ENCODE peak calls at places on chromosomes 7 and 10, in nine cellular contexts. B is neuronal stem cell; A is kidney; T is CD8-positive, alpha-beta T cell; J is lower leg skin; L is tibial nerve; E is HFF-Myc; R is transverse colon; G is colonic mucosa. N is an unnamed sample.

GRCh38 chr10:1412531-1413189 is 324.7 kb downstream of the ADARB2 start:
- DNase-seq in B (no peak), A (no peak), T (no peak), J (no peak), L (no peak), E (no peak), R (no peak), G (no peak), N (no peak)

GRCh38 chr10:96606216-96606615 is 19.4 kb upstream of the TM9SF3 start:
- DNase-seq in B (no peak), A (no peak), T (no peak), J (no peak), L (no peak), E (no peak), R (no peak), G (no peak), N (no peak)

GRCh38 chr10:624605-625334 is 64.7 kb downstream of the DIP2C start:
- DNase-seq in B (no peak), A (peak), T (no peak), J (peak), L (peak), E (no peak), R (peak), G (peak), N (no peak)

GRCh38 chr10:83075395-83076072 is 1063.8 kb upstream of the GHITM start:
- DNase-seq in B (no peak), A (no peak), T (no peak), J (no peak), L (no peak), E (no peak), R (no peak), G (no peak), N (no peak)

GRCh38 chr7:33886100-33886623 is 19.2 kb upstream of the BMPER start:
- DNase-seq in B (no peak), A (no peak), T (no peak), J (no peak), L (no peak), E (no peak), R (no peak), G (no peak), N (peak)

GRCh38 chr7:14754631-14755030 is 147.9 kb downstream of the DGKB start:
- DNase-seq in B (no peak), A (no peak), T (no peak), J (no peak), L (no peak), E (peak), R (no peak), G (no peak), N (no peak)

GRCh38 chr10:96505150-96506136 is 8.3 kb downstream of the TLL2 start:
- DNase-seq in B (no peak), A (no peak), T (no peak), J (no peak), L (no peak), E (no peak), R (no peak), G (no peak), N (no peak)

GRCh38 chr7:151853896-151854807 is 22.8 kb downstream of the PRKAG2 start:
- DNase-seq in B (no peak), A (peak), T (no peak), J (peak), L (no peak), E (no peak), R (no peak), G (no peak), N (no peak)

GRCh38 chr7:51647931-51648351 is 331.3 kb upstream of the COBL start:
- DNase-seq in B (no peak), A (no peak), T (no peak), J (peak), L (no peak), E (no peak), R (peak), G (peak), N (no peak)

GRCh38 chr10:87734987-87735827 is 75.5 kb downstream of the PAPSS2 start:
- DNase-seq in B (peak), A (no peak), T (no peak), J (no peak), L (no peak), E (no peak), R (no peak), G (no peak), N (peak)

GRCh38 chr7:84187813-84188212 is 6.8 kb downstream of the SEMA3A start:
- DNase-seq in B (no peak), A (no peak), T (no peak), J (no peak), L (no peak), E (no peak), R (no peak), G (no peak), N (no peak)

GRCh38 chr10:69572159-69573055 is 815 bp downstream of the NEUROG3 start:
- DNase-seq in B (no peak), A (no peak), T (no peak), J (no peak), L (no peak), E (no peak), R (no peak), G (no peak), N (no peak)
- H3K4me3 ChIP-seq in B (no peak), A (no peak), T (peak), J (no peak), L (peak), E (no peak), R (no peak), G (peak), N (no peak)

GRCh38 chr7:138712652-138713051 is 11.5 kb upstream of the SVOPL start:
- DNase-seq in B (no peak), A (no peak), T (no peak), J (no peak), L (no peak), E (no peak), R (no peak), G (no peak), N (no peak)
- H3K4me3 ChIP-seq in B (no peak), A (no peak), T (no peak), J (no peak), L (no peak), E (no peak), R (no peak), G (no peak), N (no peak)

DNA sequence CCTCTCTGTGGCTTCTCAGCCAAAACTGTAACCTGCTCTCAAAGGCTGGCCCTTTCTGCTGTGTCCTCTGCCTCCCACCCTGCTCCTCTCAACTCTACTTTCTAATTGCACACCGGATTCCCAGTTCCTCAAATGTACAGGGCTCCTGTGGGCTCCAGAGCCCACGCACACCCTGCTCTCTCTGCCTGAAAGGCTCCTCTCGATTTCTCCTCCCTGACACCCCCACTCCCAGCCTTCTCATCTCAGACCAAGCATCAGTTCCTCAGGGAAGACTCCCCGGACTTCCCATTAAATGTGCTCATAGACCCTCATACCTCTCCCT is 111.7 kb upstream of the STEAP1B start:
- DNase-seq in B (no peak), A (no peak), T (no peak), J (no peak), L (no peak), E (no peak), R (no peak), G (no peak), N (no peak)
- H3K4me3 ChIP-seq in B (no peak), A (no peak), T (no peak), J (no peak), L (no peak), E (no peak), R (no peak), G (no peak), N (no peak)

DNA sequence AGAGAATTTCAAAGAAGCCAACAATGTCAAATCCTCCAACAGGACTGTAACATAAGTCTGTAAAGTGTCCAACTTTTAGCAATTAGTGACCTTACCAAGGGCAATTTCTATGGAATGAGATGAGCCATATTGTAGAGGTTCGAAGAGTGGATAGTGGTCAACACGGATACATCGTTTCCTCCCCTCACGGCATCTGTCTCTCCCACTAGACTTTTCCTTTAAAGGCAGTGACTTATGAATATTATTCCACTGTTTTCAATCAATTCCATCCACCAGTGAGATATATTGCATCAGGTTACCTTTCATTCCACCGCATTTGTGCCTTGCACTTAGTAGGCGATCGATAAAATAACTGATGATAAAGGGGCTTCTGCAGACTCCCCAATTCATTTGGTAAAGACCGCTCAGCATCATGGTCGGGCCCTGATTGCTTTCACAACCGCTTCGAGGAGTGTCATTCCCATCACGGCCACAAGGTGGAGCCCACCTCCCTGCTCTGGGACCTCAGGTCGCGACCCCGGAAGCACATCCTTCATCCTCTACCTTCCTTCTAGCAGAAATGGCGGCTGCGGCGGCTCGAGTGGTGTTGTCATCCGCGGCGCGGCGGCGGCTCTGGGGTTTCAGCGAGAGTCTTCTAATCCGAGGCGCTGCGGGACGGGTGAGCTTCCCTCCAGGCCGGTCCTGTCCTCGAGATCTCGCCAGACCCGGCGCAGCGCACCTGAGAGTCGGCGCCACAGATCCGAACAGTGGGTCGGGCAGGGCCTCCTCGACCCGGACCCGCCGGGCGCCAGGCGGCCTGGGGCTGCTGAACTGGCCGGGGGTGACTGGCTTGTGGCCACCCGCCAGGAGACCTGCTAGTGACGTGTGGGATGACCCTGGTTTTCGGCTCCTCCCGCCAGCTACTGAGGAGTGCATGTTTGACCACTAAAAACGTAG is at the start of gene PMPCB:
- DNase-seq in B (peak), A (peak), T (peak), J (peak), L (peak), E (peak), R (peak), G (peak), N (peak)
- H3K4me3 ChIP-seq in B (peak), A (peak), T (peak), J (peak), L (peak), E (peak), R (peak), G (peak), N (peak)

DNA sequence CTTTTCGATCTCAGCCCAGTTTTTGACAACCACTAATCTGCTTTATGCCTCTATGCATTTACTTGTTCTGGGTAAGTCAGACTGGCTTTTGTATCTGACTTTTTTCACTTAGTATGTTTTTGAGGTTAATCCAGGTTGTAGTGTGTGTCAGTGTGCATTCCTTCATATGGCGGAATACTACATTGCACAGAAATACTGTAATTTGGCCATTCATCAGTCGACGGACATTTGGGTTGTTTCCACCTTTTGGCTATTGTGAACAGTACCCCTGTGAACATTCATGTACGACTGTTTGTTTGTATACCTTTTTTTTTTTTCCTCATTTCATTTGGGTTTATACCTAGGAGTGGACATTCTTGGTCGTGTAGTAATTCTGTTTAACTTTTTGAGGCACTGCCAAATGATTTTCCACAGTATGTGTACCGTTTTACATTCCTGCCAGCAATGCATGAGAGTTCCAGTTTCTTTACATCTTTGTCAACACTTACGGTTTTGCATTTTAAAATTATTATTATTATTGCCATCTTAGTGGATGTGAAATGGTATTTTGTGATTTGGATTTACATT is 57.4 kb downstream of the MKLN1 start:
- DNase-seq in B (no peak), A (no peak), T (no peak), J (no peak), L (no peak), E (no peak), R (no peak), G (no peak), N (no peak)
- H3K4me3 ChIP-seq in B (no peak), A (no peak), T (no peak), J (no peak), L (no peak), E (no peak), R (no peak), G (no peak), N (no peak)

GRCh38 chr10:59361659-59362183 is 628 bp downstream of the FAM13C start:
- DNase-seq in B (no peak), A (no peak), T (no peak), J (no peak), L (no peak), E (no peak), R (no peak), G (no peak), N (no peak)
- H3K4me3 ChIP-seq in B (peak), A (peak), T (no peak), J (no peak), L (peak), E (peak), R (peak), G (peak), N (no peak)

GRCh38 chr7:149771696-149772235 is 1.6 kb downstream of the ZNF467 start:
- DNase-seq in B (peak), A (peak), T (peak), J (peak), L (peak), E (peak), R (peak), G (peak), N (peak)
- H3K4me3 ChIP-seq in B (peak), A (peak), T (peak), J (peak), L (peak), E (peak), R (peak), G (peak), N (peak)

GRCh38 chr7:1669954-1670893 is at the start of gene ELFN1:
- DNase-seq in B (peak), A (peak), T (no peak), J (no peak), L (no peak), E (no peak), R (no peak), G (no peak), N (no peak)
- H3K4me3 ChIP-seq in B (peak), A (no peak), T (no peak), J (no peak), L (peak), E (no peak), R (no peak), G (peak), N (no peak)

DNA sequence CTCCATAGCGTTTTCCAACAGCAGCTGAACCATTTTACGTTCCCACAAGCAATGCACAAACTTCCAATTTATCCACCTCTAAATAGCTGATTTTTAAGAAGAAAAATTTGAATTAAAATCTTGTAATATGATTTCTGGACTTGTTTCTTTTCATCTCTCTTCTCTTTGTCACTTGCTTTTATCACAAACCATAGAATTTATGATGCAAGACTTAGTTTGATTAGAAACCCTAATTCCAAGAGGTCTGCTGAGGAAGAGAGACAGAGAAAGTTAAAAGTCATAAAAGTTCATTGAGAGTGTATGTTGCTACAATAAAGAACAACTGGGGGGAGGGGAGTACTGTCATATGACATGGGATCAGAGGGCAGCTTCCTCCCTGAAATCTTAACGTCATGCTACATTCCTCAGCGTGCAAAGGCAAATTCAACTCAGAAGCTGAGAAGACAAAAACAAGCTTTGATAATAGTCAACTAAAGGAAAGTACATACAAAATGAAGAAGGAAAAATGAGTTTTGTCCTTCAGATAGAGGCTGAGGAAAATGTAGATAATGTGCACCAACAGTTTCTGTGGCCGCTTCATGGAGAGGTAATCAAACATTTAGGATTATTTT is 18.4 kb upstream of the CUBN start:
- DNase-seq in B (no peak), A (no peak), T (no peak), J (peak), L (no peak), E (no peak), R (peak), G (peak), N (no peak)
- H3K4me3 ChIP-seq in B (no peak), A (no peak), T (no peak), J (no peak), L (peak), E (no peak), R (no peak), G (no peak), N (no peak)

N was measured in Jurkat, Clone E6-1.